ENCODE peak calls at places on chromosomes 11 and 22, in four cellular contexts. Y is WTC11, D is HepG2, I is K562. Q is an unnamed sample.
A peak's percentile ranks its signal among the peaks of the same experiment; 100 is the strongest.

GRCh38 chr11:18766015-18766414 is 25.6 kb downstream of the PTPN5 start:
- DNase-seq in Y (no peak), D (no peak), I (no peak), Q (no peak)

GRCh38 chr22:30459206-30460052 is 12.4 kb downstream of the SEC14L3 start:
- DNase-seq in Y (peak; percentile 50), D (peak; percentile 12), I (peak; percentile 21), Q (no peak)

GRCh38 chr11:8810331-8811301 is 100.4 kb upstream of the AKIP1 start:
- DNase-seq in Y (peak; percentile 80), D (peak; percentile 63), I (peak; percentile 61), Q (no peak)

GRCh38 chr11:11347583-11347982 is 5.5 kb downstream of the CSNK2A3 start:
- DNase-seq in Y (no peak), D (no peak), I (no peak), Q (no peak)

GRCh38 chr22:36734171-36735058 is 30.9 kb upstream of the CACNG2 start:
- DNase-seq in Y (no peak), D (no peak), I (no peak), Q (no peak)

GRCh38 chr22:23583153-23583552 is 3.1 kb upstream of the IGLL1 start:
- DNase-seq in Y (no peak), D (no peak), I (no peak), Q (no peak)

GRCh38 chr22:25081409-25081824 is 118.2 kb upstream of the CRYBB3 start:
- DNase-seq in Y (peak; percentile 68), D (peak; percentile 56), I (peak; percentile 38), Q (peak; percentile 71)

GRCh38 chr11:17735823-17736772 is 1.5 kb downstream of the KCNC1 start:
- DNase-seq in Y (peak; percentile 40), D (no peak), I (no peak), Q (no peak)

GRCh38 chr22:24026733-24027132 is 15.6 kb downstream of the CABIN1 start:
- DNase-seq in Y (no peak), D (no peak), I (no peak), Q (peak; percentile 60)

GRCh38 chr11:109789911-109790310 is 303.3 kb upstream of the ZC3H12C start:
- DNase-seq in Y (no peak), D (no peak), I (no peak), Q (no peak)

DNA sequence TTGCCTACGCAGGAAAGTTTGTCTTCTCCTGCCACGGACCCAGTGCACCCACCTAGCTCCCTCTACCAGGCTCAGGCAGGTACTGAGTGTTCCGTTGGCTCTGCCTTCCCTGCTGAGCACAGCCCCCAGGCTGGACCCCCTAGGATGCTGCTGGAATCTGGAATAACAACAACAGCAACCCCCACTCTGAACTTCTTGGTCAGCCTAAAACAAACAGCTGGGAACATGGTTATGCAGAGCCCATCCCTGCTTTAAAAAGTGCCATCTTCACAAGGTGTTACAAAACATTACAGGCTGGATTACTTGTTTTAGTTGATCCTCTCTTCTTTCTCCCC is 1.8 kb downstream of the OPCML start:
- DNase-seq in Y (peak; percentile 70), D (no peak), I (no peak), Q (no peak)
- TF ChIP-seq ELF4 in Y (no peak), D (no peak), I (no peak), Q (no peak)

GRCh38 chr11:80388133-80388532 is 947.3 kb upstream of the TENM4 start:
- DNase-seq in Y (no peak), D (no peak), I (no peak), Q (no peak)

GRCh38 chr11:80388536-80388935 is 947.7 kb upstream of the TENM4 start:
- DNase-seq in Y (no peak), D (no peak), I (no peak), Q (no peak)

GRCh38 chr11:80379620-80380278 is 938.9 kb upstream of the TENM4 start:
- DNase-seq in Y (no peak), D (no peak), I (no peak), Q (no peak)

GRCh38 chr11:80383655-80384054 is 942.8 kb upstream of the TENM4 start:
- DNase-seq in Y (no peak), D (no peak), I (no peak), Q (peak; percentile 12)
- TF ChIP-seq SP1 in Y (no peak), D (no peak), I (no peak), Q (no peak)

GRCh38 chr22:27670701-27671412 is 130.7 kb downstream of the MN1 start:
- DNase-seq in Y (peak; percentile 85), D (peak; percentile 96), I (peak; percentile 79), Q (peak; percentile 39)
- TF ChIP-seq ELF4 in Y (no peak), D (no peak), I (no peak), Q (no peak)

GRCh38 chr11:75689861-75690641 is 21.2 kb upstream of the MAP6 start:
- DNase-seq in Y (no peak), D (no peak), I (no peak), Q (no peak)
- TF ChIP-seq SP1 in Y (no peak), D (no peak), I (peak; percentile 18), Q (no peak)

GRCh38 chr11:122422707-122423106 is 232.8 kb upstream of the UBASH3B start:
- DNase-seq in Y (no peak), D (no peak), I (no peak), Q (no peak)
- TF ChIP-seq ELF4 in Y (no peak), D (no peak), I (no peak), Q (no peak)

GRCh38 chr11:1342946-1343345 is 33.5 kb upstream of the TOLLIP start:
- DNase-seq in Y (no peak), D (no peak), I (no peak), Q (no peak)

GRCh38 chr11:1340111-1340510 is 30.7 kb upstream of the TOLLIP start:
- DNase-seq in Y (no peak), D (no peak), I (no peak), Q (no peak)

GRCh38 chr11:1344056-1344635 is 34.7 kb upstream of the TOLLIP start:
- DNase-seq in Y (no peak), D (no peak), I (no peak), Q (no peak)

GRCh38 chr11:1343391-1344055 is 34.1 kb upstream of the TOLLIP start:
- DNase-seq in Y (no peak), D (no peak), I (no peak), Q (no peak)

DNA sequence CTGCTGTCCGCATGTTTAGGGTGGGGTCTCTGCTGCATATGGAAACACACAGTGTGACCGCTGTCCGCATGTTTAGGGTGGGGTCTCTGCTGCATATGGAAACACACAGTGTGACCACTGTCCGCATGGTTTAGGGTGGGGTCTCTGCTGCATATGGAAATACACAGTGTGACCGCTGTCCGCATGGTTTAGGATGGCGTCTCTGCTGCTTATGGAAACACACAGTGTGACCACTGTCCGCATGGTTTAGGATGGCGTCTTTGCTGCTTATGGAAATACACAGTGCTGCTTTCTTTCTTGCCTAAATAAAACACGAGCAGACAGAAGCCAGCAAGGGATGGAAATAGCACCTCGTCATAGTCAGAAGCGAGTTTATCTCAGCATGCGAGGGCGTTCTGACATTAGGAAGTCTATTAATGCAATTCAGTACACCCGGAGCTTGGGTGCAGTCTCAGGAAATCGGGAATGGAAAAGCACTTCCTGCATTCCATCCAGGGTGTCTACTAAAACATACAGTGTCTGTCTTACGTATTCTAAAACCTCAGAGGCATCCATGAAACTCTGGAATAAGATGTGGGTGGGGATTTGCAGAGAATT is 32.6 kb upstream of the TOLLIP start:
- DNase-seq in Y (no peak), D (no peak), I (no peak), Q (no peak)
- TF ChIP-seq SP1 in Y (no peak), D (no peak), I (no peak), Q (no peak)

GRCh38 chr11:128196235-128196634 is 391.1 kb downstream of the ETS1 start:
- DNase-seq in Y (no peak), D (no peak), I (no peak), Q (no peak)
- TF ChIP-seq ELF4 in Y (no peak), D (no peak), I (no peak), Q (no peak)

GRCh38 chr22:42757475-42757874 is 36.8 kb upstream of the A4GALT start:
- DNase-seq in Y (peak; percentile 46), D (no peak), I (no peak), Q (no peak)

GRCh38 chr22:42747701-42748513 is 27.2 kb upstream of the A4GALT start:
- DNase-seq in Y (no peak), D (peak; percentile 74), I (peak; percentile 1), Q (no peak)

GRCh38 chr22:42754658-42755057 is 34.0 kb upstream of the A4GALT start:
- DNase-seq in Y (no peak), D (peak; percentile 94), I (peak; percentile 42), Q (no peak)

GRCh38 chr22:42752912-42753311 is 32.2 kb upstream of the A4GALT start:
- DNase-seq in Y (no peak), D (no peak), I (no peak), Q (no peak)

GRCh38 chr22:42752230-42752746 is 31.6 kb upstream of the A4GALT start:
- DNase-seq in Y (no peak), D (no peak), I (no peak), Q (no peak)
- TF ChIP-seq SP1 in Y (no peak), D (no peak), I (no peak), Q (no peak)

DNA sequence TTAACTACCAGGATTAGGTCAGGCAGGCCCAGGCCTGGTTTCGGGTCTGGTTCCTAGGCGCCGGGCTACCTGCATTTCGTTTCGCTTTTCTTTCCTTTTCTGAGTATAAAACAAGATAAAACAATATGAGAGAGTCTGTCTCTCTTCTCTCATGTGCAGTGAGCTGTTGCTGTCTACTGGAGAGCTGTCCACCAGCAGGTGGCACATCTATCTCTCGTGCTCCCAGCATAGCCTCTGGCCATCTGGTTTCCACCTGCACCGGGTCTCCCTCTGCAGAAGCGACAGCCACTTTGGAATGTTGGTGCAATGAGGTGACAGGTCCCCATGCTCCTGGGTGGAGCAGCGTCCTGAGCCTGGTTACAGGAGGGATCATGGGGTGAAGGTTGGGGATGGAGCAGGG is 27.7 kb downstream of the RIBC2 start:
- DNase-seq in Y (peak; percentile 60), D (peak; percentile 71), I (no peak), Q (peak; percentile 61)
- TF ChIP-seq ELF4 in Y (no peak), D (no peak), I (no peak), Q (no peak)

GRCh38 chr11:36235750-36236149 is 53.5 kb downstream of the COMMD9 start:
- DNase-seq in Y (no peak), D (peak; percentile 5), I (no peak), Q (no peak)
- TF ChIP-seq SP1 in Y (no peak), D (no peak), I (no peak), Q (no peak)

Q was measured in HEK293T.